ENCODE peak calls at places on chromosomes 5 and 9, in nine cellular contexts. K is upper lobe of right lung; Q is effector memory CD4-positive, alpha-beta T cell; M is lung; S is RWPE1; G is MM.1S; H is IMR-90; E is aorta; T is stomach. B is an unnamed sample.

GRCh38 chr9:104850771-104851170 is 77.2 kb downstream of the ABCA1 start:
- DNase-seq in K (no peak), S (no peak), E (no peak), H (peak; percentile 36), G (no peak), M (no peak), Q (no peak), T (no peak), B (no peak)

GRCh38 chr9:121772600-121773285 is 121.3 kb downstream of the DAB2IP start:
- DNase-seq in H (no peak), E (peak; percentile 88), K (peak; percentile 60), S (no peak), M (no peak), Q (no peak), T (peak; percentile 88), G (no peak), B (no peak)

GRCh38 chr5:79962580-79963222 is 28.4 kb downstream of the MTX3 start:
- DNase-seq in E (no peak), S (no peak), K (no peak), H (peak; percentile 61), T (no peak), Q (no peak), M (no peak), G (no peak), B (no peak)

GRCh38 chr9:124015091-124015660 is 3.6 kb downstream of the LHX2 start:
- DNase-seq in K (peak; percentile 33), T (no peak), Q (no peak), E (peak; percentile 68), S (no peak), G (no peak), M (no peak), H (no peak), B (no peak)

GRCh38 chr9:71285191-71285656 is 163.8 kb upstream of the TRPM3 start:
- DNase-seq in Q (no peak), S (peak; percentile 54), H (peak; percentile 54), G (peak; percentile 71), E (no peak), T (no peak), M (peak; percentile 31), K (no peak), B (no peak)

GRCh38 chr9:35508069-35508468 is 18.2 kb downstream of the RUSC2 start:
- DNase-seq in Q (no peak), E (no peak), M (no peak), S (no peak), G (no peak), H (peak; percentile 76), T (no peak), K (no peak), B (no peak)

GRCh38 chr9:134059188-134059641 is 8.6 kb downstream of the BRD3 start:
- DNase-seq in M (no peak), Q (no peak), E (peak; percentile 57), H (no peak), G (no peak), S (no peak), T (peak; percentile 23), K (peak; percentile 50), B (no peak)

GRCh38 chr5:144195443-144195842 is 24.8 kb downstream of the KCTD16 start:
- DNase-seq in Q (no peak), M (no peak), S (no peak), E (no peak), T (no peak), G (no peak), H (peak; percentile 69), K (no peak), B (no peak)

GRCh38 chr5:137300411-137301240 is 198.5 kb downstream of the SPOCK1 start:
- DNase-seq in M (no peak), S (no peak), G (no peak), K (no peak), T (no peak), Q (no peak), E (no peak), H (peak; percentile 65), B (no peak)

GRCh38 chr9:33374190-33374589 is 28.2 kb downstream of the AQP7 start:
- DNase-seq in K (peak; percentile 30), Q (no peak), E (no peak), T (no peak), S (no peak), M (no peak), H (no peak), G (no peak), B (no peak)

GRCh38 chr9:82313697-82314096 is 325.1 kb downstream of the SPATA31D1 start:
- DNase-seq in Q (no peak), G (no peak), T (no peak), K (no peak), M (no peak), S (no peak), E (no peak), H (no peak), B (no peak)

GRCh38 chr5:172149073-172149472 is 39.0 kb downstream of the STK10 start:
- DNase-seq in G (no peak), K (no peak), S (no peak), H (peak; percentile 89), E (peak; percentile 6), Q (no peak), M (no peak), T (no peak), B (no peak)

GRCh38 chr5:160486573-160486972 is 64.9 kb downstream of the PTTG1 start:
- DNase-seq in M (no peak), K (no peak), Q (peak; percentile 13), H (no peak), S (no peak), G (no peak), T (no peak), E (no peak), B (no peak)

GRCh38 chr9:7671847-7672246 is 127.7 kb downstream of the DMAC1 start:
- DNase-seq in T (no peak), Q (no peak), H (no peak), E (no peak), M (no peak), S (no peak), K (no peak), G (no peak), B (no peak)

DNA sequence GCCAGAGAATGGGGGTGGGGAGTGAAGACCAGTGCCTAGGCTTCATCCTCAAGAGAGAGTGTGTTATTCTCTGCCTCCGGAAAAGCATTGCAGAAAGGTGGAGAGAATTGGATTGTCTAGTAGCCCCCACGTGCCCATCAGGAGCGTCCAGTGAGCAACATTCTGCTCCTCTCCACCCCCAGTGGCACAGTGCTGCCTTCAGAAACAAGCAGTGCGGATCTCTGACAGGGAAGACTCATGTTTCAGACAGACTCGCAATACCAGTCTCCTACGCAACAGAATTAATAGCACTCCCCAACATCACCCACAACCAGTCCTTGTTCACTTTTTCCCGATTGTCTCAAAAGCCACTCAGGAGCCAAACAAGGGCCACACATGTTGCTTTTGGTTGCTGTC is 14.9 kb upstream of the CEL start:
- DNase-seq in Q (no peak), G (no peak), E (no peak), H (no peak), S (no peak), T (no peak), M (no peak), K (no peak), B (no peak)
- H3K27ac ChIP-seq in Q (no peak overlapping the region), G (no peak overlapping the region), E (no peak overlapping the region), H (no peak overlapping the region), S (no peak overlapping the region), T (no peak overlapping the region), M (no peak overlapping the region), K (no peak overlapping the region), B (no peak overlapping the region)

GRCh38 chr9:91362212-91362611 is 494 bp upstream of the AUH start:
- DNase-seq in M (no peak), Q (no peak), G (no peak), H (no peak), E (no peak), T (no peak), K (no peak), S (no peak), B (no peak)
- H3K27ac ChIP-seq in M (peak overlapping the region; percentile 96), Q (peak overlapping the region; percentile 48), G (no peak overlapping the region), H (peak overlapping the region; percentile 53), E (peak overlapping the region; percentile 15), T (peak overlapping the region; percentile 92), K (peak overlapping the region; percentile 93), S (peak overlapping the region; percentile 77), B (no peak overlapping the region)

GRCh38 chr9:73153793-73154227 is 2.1 kb downstream of the ANXA1 start:
- DNase-seq in Q (no peak), H (peak; percentile 28), K (no peak), T (no peak), E (no peak), G (no peak), S (peak; percentile 65), M (no peak), B (no peak)

GRCh38 chr9:73152953-73153352 is 1.3 kb downstream of the ANXA1 start:
- DNase-seq in G (no peak), H (no peak), Q (no peak), S (no peak), T (no peak), E (no peak), K (no peak), M (no peak), B (no peak)

GRCh38 chr9:73155389-73155788 is 3.7 kb downstream of the ANXA1 start:
- DNase-seq in S (no peak), Q (no peak), E (no peak), G (no peak), T (no peak), M (no peak), H (no peak), K (no peak), B (no peak)

GRCh38 chr9:73154760-73155159 is 3.1 kb downstream of the ANXA1 start:
- DNase-seq in G (no peak), M (no peak), E (no peak), Q (no peak), S (no peak), T (no peak), K (no peak), H (peak; percentile 25), B (no peak)

DNA sequence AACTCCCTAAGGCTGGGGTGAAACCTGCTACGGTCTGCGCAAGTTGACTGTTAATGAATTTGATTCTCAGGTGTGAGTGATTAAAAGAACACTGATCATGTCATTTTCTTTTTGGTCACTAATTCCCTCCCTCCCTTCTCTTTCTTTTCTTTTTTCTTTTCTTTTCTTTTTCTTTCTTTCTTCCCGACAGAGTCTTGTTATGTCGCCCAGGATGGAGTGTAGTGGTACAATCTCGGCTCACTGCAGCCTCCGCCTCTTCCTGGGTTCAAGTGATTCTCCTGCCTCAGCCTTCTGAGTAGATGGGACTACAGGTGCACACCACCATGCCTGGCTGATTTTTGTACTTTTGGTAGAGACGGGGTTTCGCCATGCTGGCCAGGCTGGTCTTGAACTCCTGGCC is 2.6 kb downstream of the ANXA1 start:
- DNase-seq in H (no peak), Q (no peak), M (no peak), E (no peak), S (no peak), G (no peak), K (no peak), T (no peak), B (no peak)
- H3K27ac ChIP-seq in H (no peak overlapping the region), Q (peak overlapping the region; percentile 84), M (no peak overlapping the region), E (no peak overlapping the region), S (peak overlapping the region; percentile 62), G (no peak overlapping the region), K (peak overlapping the region; percentile 90), T (peak overlapping the region; percentile 71), B (peak overlapping the region; percentile 92)

DNA sequence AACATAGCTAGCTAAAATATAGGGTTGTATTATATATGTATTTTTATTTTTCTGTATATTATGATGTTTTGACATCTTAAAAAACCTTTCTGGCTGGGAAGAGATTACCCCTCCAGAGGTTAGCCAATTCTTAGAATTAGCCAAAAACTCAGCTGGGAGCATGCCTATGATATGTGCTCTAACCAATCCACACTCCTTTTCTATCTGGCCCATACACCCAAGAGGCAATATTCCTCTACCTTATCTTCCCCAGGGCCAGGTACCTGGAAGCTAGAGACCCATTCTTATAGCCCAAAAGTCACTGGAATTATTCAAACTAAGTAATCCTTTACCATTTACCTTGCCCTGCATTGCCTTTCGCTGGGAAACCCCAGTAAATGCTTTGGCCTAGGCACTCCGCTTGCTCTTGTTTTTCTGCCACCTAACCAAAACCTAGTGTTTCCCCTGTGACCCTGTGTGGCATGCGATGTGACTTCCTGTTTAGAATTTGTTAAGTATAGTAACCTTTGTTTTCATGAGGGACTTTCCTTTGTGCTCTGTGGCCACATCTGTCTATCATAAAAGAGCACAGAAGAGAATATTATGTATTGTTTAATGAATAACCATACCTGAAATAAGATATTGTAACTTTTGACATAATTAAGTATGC is 37.4 kb downstream of the CSNK1G3 start:
- DNase-seq in M (no peak), Q (peak; percentile 54), K (no peak), G (peak; percentile 93), S (no peak), T (no peak), E (no peak), H (no peak), B (no peak)
- H3K27ac ChIP-seq in M (no peak overlapping the region), Q (peak overlapping the region; percentile 73), K (no peak overlapping the region), G (peak overlapping the region; percentile 79), S (no peak overlapping the region), T (no peak overlapping the region), E (no peak overlapping the region), H (no peak overlapping the region), B (no peak overlapping the region)

B was measured in epithelial cell of prostate.